ENCODE peak calls at places on chromosomes 16 and 17, in nine cellular contexts. S is activated T-cell treated with anti-CD3 and anti-CD28 coated beads, Interleukin-2, amount 50 U/mL, for 24 hours; W is lower leg skin; D is activated CD4-positive, alpha-beta T cell treated with anti-CD3 and anti-CD28 coated beads, Interleukin-2, amount 10 ng/mL, durations not matched to agents 7 days and 5 days; L is nephron progenitor cell; Z is EL; R is IMR-90; V is NCI-H1105 treated with DMSO at 0.1 percent for 48 hours; K is HT-29. C is an unnamed sample.

GRCh38 chr16:1173778-1174451 is 21.0 kb downstream of the CACNA1H start:
- DNase-seq in V (no peak), K (no peak), W (no peak), L (no peak), Z (no peak), S (no peak), D (no peak), R (no peak), C (no peak)

GRCh38 chr16:1088295-1089170 is 7.5 kb downstream of the C1QTNF8 start:
- DNase-seq in Z (no peak), W (no peak), S (no peak), K (no peak), V (peak; percentile 4), L (no peak), R (no peak), D (no peak), C (no peak)

GRCh38 chr16:80273635-80274538 is 266.9 kb upstream of the DYNLRB2 start:
- DNase-seq in K (no peak), V (no peak), D (no peak), S (no peak), L (no peak), W (no peak), Z (peak; percentile 67), R (peak; percentile 75), C (no peak)

GRCh38 chr17:29070795-29071194 is 27.9 kb downstream of the PIPOX start:
- DNase-seq in Z (no peak), R (no peak), S (no peak), D (no peak), V (no peak), K (no peak), L (no peak), W (no peak), C (no peak)

GRCh38 chr16:8901318-8901861 is 19.2 kb downstream of the LITAFD start:
- DNase-seq in Z (no peak), R (no peak), V (no peak), W (no peak), K (no peak), D (no peak), L (no peak), S (peak; percentile 16), C (no peak)

GRCh38 chr17:54996441-54996840 is 27.9 kb downstream of the STXBP4 start:
- DNase-seq in L (no peak), W (no peak), R (no peak), S (no peak), D (no peak), K (no peak), Z (no peak), V (no peak), C (no peak)

GRCh38 chr17:76905036-76905435 is 36.8 kb downstream of the MGAT5B start:
- DNase-seq in D (no peak), W (no peak), K (no peak), R (no peak), V (no peak), Z (no peak), S (no peak), L (no peak), C (no peak)

GRCh38 chr16:69935278-69935711 is 15.8 kb upstream of the CLEC18A start:
- DNase-seq in D (no peak), K (no peak), Z (no peak), L (no peak), S (no peak), V (no peak), R (no peak), W (no peak), C (no peak)

GRCh38 chr17:75783069-75783783 is 1.4 kb upstream of the UNK start:
- DNase-seq in W (no peak), Z (peak; percentile 68), K (peak; percentile 93), R (peak; percentile 64), S (no peak), D (peak; percentile 58), V (peak; percentile 41), L (no peak), C (peak; percentile 56)

GRCh38 chr17:30368896-30369720 is 9.6 kb upstream of the CPD start:
- DNase-seq in W (no peak), L (no peak), S (no peak), D (no peak), Z (no peak), R (no peak), V (no peak), K (no peak), C (no peak)

GRCh38 chr16:49504023-49504364 is 130.4 kb downstream of the C16orf78 start:
- DNase-seq in L (no peak), D (no peak), V (no peak), R (no peak), W (no peak), K (no peak), Z (no peak), S (no peak), C (no peak)

GRCh38 chr16:56517206-56517605 is 2.6 kb downstream of the BBS2 start:
- DNase-seq in R (no peak), D (no peak), W (no peak), K (no peak), S (no peak), V (no peak), Z (no peak), L (no peak), C (no peak)

GRCh38 chr17:3972281-3972731 is 8.1 kb upstream of the ATP2A3 start:
- DNase-seq in V (no peak), D (peak; percentile 21), R (no peak), L (no peak), Z (no peak), K (no peak), S (no peak), W (no peak), C (no peak)

GRCh38 chr16:17061326-17061725 is 409.4 kb downstream of the XYLT1 start:
- DNase-seq in K (no peak), V (no peak), Z (no peak), L (no peak), S (no peak), W (no peak), D (no peak), R (no peak), C (no peak)

GRCh38 chr16:1261131-1261917 is 5.5 kb downstream of the TPSD1 start:
- DNase-seq in V (no peak), L (no peak), R (no peak), K (no peak), D (no peak), S (no peak), Z (peak; percentile 11), W (no peak), C (no peak)

GRCh38 chr17:73521376-73521775 is 122.9 kb downstream of the SDK2 start:
- DNase-seq in D (no peak), K (no peak), S (no peak), L (no peak), Z (no peak), R (no peak), V (no peak), W (no peak), C (no peak)

GRCh38 chr16:53692146-53692545 is 11.5 kb downstream of the RPGRIP1L start:
- DNase-seq in V (no peak), D (no peak), K (peak; percentile 58), S (no peak), W (no peak), L (peak; percentile 40), R (no peak), Z (no peak), C (no peak)

GRCh38 chr16:404971-405486 is 3.3 kb downstream of the DECR2 start:
- DNase-seq in V (no peak), W (no peak), R (no peak), K (no peak), Z (no peak), S (no peak), L (no peak), D (no peak), C (no peak)

GRCh38 chr17:76515291-76515949 is 14.2 kb upstream of the RHBDF2 start:
- DNase-seq in W (peak; percentile 88), Z (peak; percentile 91), K (no peak), L (no peak), V (no peak), D (peak; percentile 88), R (peak; percentile 97), S (peak; percentile 83), C (no peak)

GRCh38 chr17:12568358-12569251 is 97.1 kb upstream of the MYOCD start:
- DNase-seq in L (no peak), S (no peak), D (no peak), K (no peak), V (no peak), Z (no peak), R (no peak), W (no peak), C (no peak)

GRCh38 chr17:52606098-52606497 is 447.6 kb upstream of the CA10 start:
- DNase-seq in S (no peak), R (no peak), K (no peak), V (no peak), D (no peak), W (no peak), L (no peak), Z (no peak), C (no peak)

GRCh38 chr16:48277158-48277557 is 29.8 kb upstream of the ABCC11 start:
- DNase-seq in D (no peak), W (peak; percentile 28), Z (no peak), S (no peak), K (no peak), V (peak; percentile 40), R (no peak), L (no peak), C (no peak)

GRCh38 chr16:67781548-67781921 is 24.8 kb downstream of the RANBP10 start:
- DNase-seq in D (peak; percentile 58), W (no peak), K (no peak), S (no peak), Z (no peak), R (no peak), L (no peak), V (no peak), C (peak; percentile 9)

C was measured in DMS79.